ENCODE peak calls at places on chromosomes 12 and 14, in four cellular contexts. S is HepG2, A is transverse colon, J is sigmoid colon. Z is an unnamed sample.

GRCh38 chr12:13523926-13524325 is 327.4 kb downstream of the EMP1 start:
- DNase-seq in A (no peak), J (no peak), S (no peak), Z (no peak)

GRCh38 chr14:102138535-102138934 is 1.2 kb upstream of the WDR20 start:
- DNase-seq in J (no peak), A (no peak), S (no peak), Z (no peak)

GRCh38 chr12:122754790-122755189 is 2.2 kb downstream of the DENR start:
- DNase-seq in J (no peak), A (no peak), S (no peak), Z (no peak)

GRCh38 chr12:127355061-127355820 is 911.7 kb upstream of the TMEM132C start:
- DNase-seq in J (no peak), A (no peak), S (no peak), Z (no peak)

GRCh38 chr12:32811686-32812392 is 56.1 kb upstream of the YARS2 start:
- DNase-seq in S (no peak), A (no peak), J (no peak), Z (no peak)

GRCh38 chr14:79584679-79585078 is 626.6 kb downstream of the DIO2 start:
- DNase-seq in A (no peak), S (no peak), J (no peak), Z (no peak)

GRCh38 chr12:63955831-63956685 is 111.6 kb downstream of the SRGAP1 start:
- DNase-seq in S (no peak), A (no peak), J (peak; percentile 83), Z (peak; percentile 24)

GRCh38 chr14:90400904-90401561 is 4.2 kb downstream of the CALM1 start:
- DNase-seq in J (no peak), A (no peak), S (peak; percentile 31), Z (no peak)

GRCh38 chr14:99986416-99986815 is 78.8 kb upstream of the EVL start:
- DNase-seq in A (no peak), J (no peak), S (no peak), Z (no peak)

GRCh38 chr14:99755629-99756603 is 37.3 kb upstream of the EML1 start:
- DNase-seq in J (peak; percentile 95), S (peak; percentile 24), A (peak; percentile 73), Z (no peak)

GRCh38 chr14:58822856-58823255 is 185.1 kb downstream of the DACT1 start:
- DNase-seq in S (no peak), A (no peak), J (no peak), Z (no peak)

GRCh38 chr12:126198966-126199692 is 1133.9 kb downstream of the AACS start:
- DNase-seq in S (no peak), A (no peak), J (no peak), Z (no peak)

GRCh38 chr12:116317986-116318737 is 40.7 kb upstream of the MED13L start:
- DNase-seq in S (no peak), J (peak; percentile 75), A (no peak), Z (peak; percentile 64)
- TF ChIP-seq POLR2A in S (no peak), J (no peak), A (no peak), Z (no peak)

DNA sequence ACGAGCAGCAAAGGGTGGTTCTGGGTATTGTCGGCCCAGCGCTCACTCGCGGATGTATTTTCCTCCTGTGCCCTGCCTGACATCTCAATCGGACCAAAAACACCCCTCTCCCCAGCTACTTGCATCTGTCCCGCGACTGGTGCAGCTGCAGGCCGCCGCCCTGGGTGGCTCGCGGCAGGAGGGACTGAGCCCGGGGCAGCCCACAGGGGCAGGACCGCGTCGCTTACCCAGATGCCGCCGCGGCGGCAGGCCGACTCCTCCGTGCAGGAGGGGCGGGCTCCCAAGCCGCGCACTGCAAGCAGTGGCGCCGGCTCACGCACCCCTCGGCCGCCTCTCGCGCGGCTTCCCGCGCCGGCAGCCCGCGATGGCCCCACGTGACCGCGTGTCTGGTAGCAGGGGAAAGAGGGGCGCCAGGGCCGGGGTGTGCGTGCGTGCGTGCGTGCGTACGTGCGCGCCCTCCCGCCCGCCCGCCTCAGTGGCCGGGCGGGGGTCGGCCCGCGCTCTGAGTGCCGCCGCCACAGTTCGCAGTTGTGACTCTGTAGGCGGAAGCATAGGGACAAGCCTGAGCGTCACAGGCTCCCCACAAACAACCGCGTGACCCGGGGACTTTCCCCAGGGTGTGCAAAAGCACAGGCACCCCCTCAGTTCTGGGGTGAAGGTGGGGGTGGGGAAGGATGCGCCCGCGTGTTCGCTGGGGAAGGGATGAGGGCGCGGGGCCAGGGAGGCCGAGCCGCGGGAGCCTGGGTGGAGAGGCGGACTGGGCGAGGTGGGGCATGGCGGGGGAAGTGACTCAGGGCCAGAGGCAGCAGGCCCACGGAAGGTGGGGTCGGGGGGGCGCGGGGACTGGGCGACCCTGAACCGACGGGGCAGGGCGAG is at the start of gene ZBTB25:
- DNase-seq in A (peak; percentile 91), S (peak; percentile 90), J (peak; percentile 96), Z (peak; percentile 83)
- TF ChIP-seq POLR2AphosphoS5 in A (peak; percentile 68), S (peak; percentile 82), J (peak; percentile 73), Z (peak; percentile 58)

GRCh38 chr12:109645194-109645593 is 68.4 kb upstream of the FAM222A start:
- DNase-seq in J (no peak), A (no peak), S (no peak), Z (no peak)
- H3K27me3 ChIP-seq in J (no peaks in the 10 kb centered on the region), A (no peaks in the 10 kb centered on the region), S (peaks cover 5% of the 10 kb centered on the region), Z (no peaks in the 10 kb centered on the region)

GRCh38 chr12:55724940-55725309 is 3.9 kb downstream of the CD63 start:
- DNase-seq in S (no peak), A (peak; percentile 8), J (peak; percentile 63), Z (no peak)

GRCh38 chr12:55725556-55725955 is 3.3 kb downstream of the CD63 start:
- DNase-seq in S (no peak), J (peak; percentile 56), A (peak; percentile 7), Z (no peak)

GRCh38 chr12:55722948-55723347 is 2.8 kb downstream of the RDH5 start:
- DNase-seq in J (peak; percentile 66), A (peak; percentile 8), S (no peak), Z (no peak)

GRCh38 chr12:55724226-55724939 is 4.2 kb downstream of the RDH5 start:
- DNase-seq in A (peak; percentile 82), S (peak; percentile 60), J (peak; percentile 88), Z (peak; percentile 51)

GRCh38 chr12:55723516-55724225 is 3.5 kb downstream of the RDH5 start:
- DNase-seq in A (peak; percentile 23), S (no peak), J (peak; percentile 66), Z (no peak)
- TF ChIP-seq POLR2A in A (no peak), S (no peak), J (no peak), Z (no peak)

GRCh38 chr12:57470286-57470969 is 9.2 kb downstream of the ARHGAP9 start:
- DNase-seq in S (no peak), J (no peak), A (no peak), Z (no peak)
- TF ChIP-seq POLR2AphosphoS5 in S (no peak), J (no peak), A (no peak), Z (no peak)

GRCh38 chr14:75978249-75978731 is 3.5 kb downstream of the TGFB3 start:
- DNase-seq in A (peak; percentile 19), S (no peak), J (peak; percentile 63), Z (no peak)
- H3K27me3 ChIP-seq in A (no peaks in the 10 kb centered on the region), S (no peaks in the 10 kb centered on the region), J (no peaks in the 10 kb centered on the region), Z (no peaks in the 10 kb centered on the region)

Z was measured in prostate gland.